ENCODE peak calls at places on chromosomes 13 and 19, in five cellular contexts. One of them, this sample, is unnamed.

GRCh38 chr13:32261567-32261966 is 53.6 kb downstream of the ZAR1L start:
- DNase-seq in heart right ventricle: peak
- DNase-seq in T-cell: no peak
- DNase-seq in non-pigmented ciliary epithelial cell: peak
- DNase-seq in NAMALWA: no peak
- DNase-seq in this sample: peak

GRCh38 chr13:72180253-72180952 is 313.4 kb upstream of the DACH1 start:
- DNase-seq in NAMALWA: no peak
- DNase-seq in non-pigmented ciliary epithelial cell: peak
- DNase-seq in heart right ventricle: no peak
- DNase-seq in T-cell: no peak
- DNase-seq in this sample: peak

GRCh38 chr13:99572921-99573320 is 71.6 kb downstream of the TM9SF2 start:
- DNase-seq in T-cell: no peak
- DNase-seq in non-pigmented ciliary epithelial cell: no peak
- DNase-seq in NAMALWA: no peak
- DNase-seq in heart right ventricle: no peak
- DNase-seq in this sample: peak

GRCh38 chr13:70890289-70890688 is 782.0 kb upstream of the KLHL1 start:
- DNase-seq in non-pigmented ciliary epithelial cell: no peak
- DNase-seq in T-cell: no peak
- DNase-seq in NAMALWA: no peak
- DNase-seq in heart right ventricle: no peak
- DNase-seq in this sample: no peak

GRCh38 chr13:44786724-44787123 is 202.5 kb downstream of the NUFIP1 start:
- DNase-seq in heart right ventricle: no peak
- DNase-seq in non-pigmented ciliary epithelial cell: no peak
- DNase-seq in NAMALWA: no peak
- DNase-seq in T-cell: no peak
- DNase-seq in this sample: no peak

GRCh38 chr13:101596803-101597202 is 144.3 kb downstream of the ITGBL1 start:
- DNase-seq in non-pigmented ciliary epithelial cell: no peak
- DNase-seq in NAMALWA: no peak
- DNase-seq in T-cell: no peak
- DNase-seq in heart right ventricle: no peak
- DNase-seq in this sample: no peak

GRCh38 chr13:59771272-59771671 is 392.5 kb downstream of the DIAPH3 start:
- DNase-seq in heart right ventricle: no peak
- DNase-seq in T-cell: no peak
- DNase-seq in non-pigmented ciliary epithelial cell: no peak
- DNase-seq in NAMALWA: no peak
- DNase-seq in this sample: no peak

GRCh38 chr19:38043649-38044144 is 136.7 kb downstream of the SIPA1L3 start:
- DNase-seq in T-cell: no peak
- DNase-seq in heart right ventricle: no peak
- DNase-seq in NAMALWA: no peak
- DNase-seq in non-pigmented ciliary epithelial cell: no peak
- DNase-seq in this sample: no peak

GRCh38 chr13:30153871-30154426 is 153.4 kb downstream of the KATNAL1 start:
- DNase-seq in T-cell: no peak
- DNase-seq in NAMALWA: no peak
- DNase-seq in non-pigmented ciliary epithelial cell: no peak
- DNase-seq in heart right ventricle: no peak
- DNase-seq in this sample: no peak

GRCh38 chr19:16750081-16750480 is 30.4 kb downstream of the NWD1 start:
- DNase-seq in T-cell: no peak
- DNase-seq in heart right ventricle: no peak
- DNase-seq in NAMALWA: no peak
- DNase-seq in non-pigmented ciliary epithelial cell: no peak
- DNase-seq in this sample: no peak

GRCh38 chr13:35768551-35768950 is 292.1 kb upstream of the MAB21L1 start:
- DNase-seq in NAMALWA: no peak
- DNase-seq in non-pigmented ciliary epithelial cell: peak
- DNase-seq in heart right ventricle: no peak
- DNase-seq in T-cell: no peak
- DNase-seq in this sample: no peak

GRCh38 chr13:95644611-95645052 is at the start of gene DZIP1:
- DNase-seq in heart right ventricle: peak
- DNase-seq in non-pigmented ciliary epithelial cell: no peak
- DNase-seq in NAMALWA: peak
- DNase-seq in T-cell: no peak
- DNase-seq in this sample: no peak

GRCh38 chr13:99484405-99484981 is 16.8 kb upstream of the TM9SF2 start:
- DNase-seq in heart right ventricle: no peak
- DNase-seq in NAMALWA: no peak
- DNase-seq in T-cell: no peak
- DNase-seq in non-pigmented ciliary epithelial cell: peak
- DNase-seq in this sample: no peak

GRCh38 chr13:40895715-40896184 is 106.3 kb downstream of the SLC25A15 start:
- DNase-seq in T-cell: no peak
- DNase-seq in NAMALWA: no peak
- DNase-seq in heart right ventricle: no peak
- DNase-seq in non-pigmented ciliary epithelial cell: no peak
- DNase-seq in this sample: no peak

GRCh38 chr13:66036024-66036614 is 1194.0 kb downstream of the PCDH9 start:
- DNase-seq in non-pigmented ciliary epithelial cell: no peak
- DNase-seq in T-cell: no peak
- DNase-seq in NAMALWA: no peak
- DNase-seq in heart right ventricle: no peak
- DNase-seq in this sample: no peak

GRCh38 chr13:94033830-94034642 is 445.4 kb downstream of the DCT start:
- DNase-seq in heart right ventricle: no peak
- DNase-seq in T-cell: no peak
- DNase-seq in NAMALWA: no peak
- DNase-seq in non-pigmented ciliary epithelial cell: no peak
- DNase-seq in this sample: no peak

GRCh38 chr13:105035092-105035491 is 1500.4 kb downstream of the EFNB2 start:
- DNase-seq in heart right ventricle: no peak
- DNase-seq in non-pigmented ciliary epithelial cell: no peak
- DNase-seq in NAMALWA: peak
- DNase-seq in T-cell: no peak
- DNase-seq in this sample: no peak

GRCh38 chr19:45050036-45050435 is 11.2 kb downstream of the CLASRP start:
- DNase-seq in heart right ventricle: no peak
- DNase-seq in non-pigmented ciliary epithelial cell: no peak
- DNase-seq in NAMALWA: no peak
- DNase-seq in T-cell: no peak
- DNase-seq in this sample: no peak

GRCh38 chr19:10478903-10479384 is 24.2 kb downstream of the KEAP1 start:
- DNase-seq in NAMALWA: peak
- DNase-seq in non-pigmented ciliary epithelial cell: peak
- DNase-seq in heart right ventricle: peak
- DNase-seq in T-cell: peak
- DNase-seq in this sample: no peak

GRCh38 chr13:43405457-43405856 is 381.3 kb downstream of the ENOX1 start:
- DNase-seq in heart right ventricle: no peak
- DNase-seq in non-pigmented ciliary epithelial cell: peak
- DNase-seq in NAMALWA: no peak
- DNase-seq in T-cell: no peak
- DNase-seq in this sample: peak

GRCh38 chr13:91389186-91389585 is 9.2 kb upstream of the GPC5 start:
- DNase-seq in NAMALWA: no peak
- DNase-seq in heart right ventricle: no peak
- DNase-seq in non-pigmented ciliary epithelial cell: no peak
- DNase-seq in T-cell: no peak
- DNase-seq in this sample: no peak

This sample was measured in kidney epithelial cell.